ENCODE peak calls at places on chromosomes 2 and 18, in five cellular contexts. One of them, this sample, is unnamed. For H3K4me1, the result is how much of the 10 kb centered on the place peaks cover.

GRCh38 chr18:46718501-46719341 is 38.1 kb downstream of the ST8SIA5 start:
- DNase-seq in K562: no peak
- DNase-seq in MM.1S: no peak
- DNase-seq in CD8-positive, alpha-beta memory T cell: no peak
- DNase-seq in body of pancreas: no peak
- DNase-seq in this sample: peak

GRCh38 chr2:233495503-233496496 is 70.8 kb downstream of the USP40 start:
- DNase-seq in MM.1S: no peak
- DNase-seq in body of pancreas: no peak
- DNase-seq in K562: no peak
- DNase-seq in CD8-positive, alpha-beta memory T cell: no peak
- DNase-seq in this sample: no peak

GRCh38 chr2:120508581-120509041 is 162.7 kb downstream of the INHBB start:
- DNase-seq in MM.1S: no peak
- DNase-seq in CD8-positive, alpha-beta memory T cell: no peak
- DNase-seq in K562: no peak
- DNase-seq in body of pancreas: no peak
- DNase-seq in this sample: peak

GRCh38 chr2:197515277-197515797 is 529 bp upstream of the MOB4 start:
- DNase-seq in MM.1S: peak
- DNase-seq in CD8-positive, alpha-beta memory T cell: no peak
- DNase-seq in K562: no peak
- DNase-seq in body of pancreas: peak
- DNase-seq in this sample: peak

GRCh38 chr2:98419977-98420725 is 24.5 kb upstream of the INPP4A start:
- DNase-seq in MM.1S: no peak
- DNase-seq in K562: no peak
- DNase-seq in CD8-positive, alpha-beta memory T cell: no peak
- DNase-seq in body of pancreas: no peak
- DNase-seq in this sample: peak

GRCh38 chr2:207473203-207473865 is 56.4 kb upstream of the CREB1 start:
- DNase-seq in CD8-positive, alpha-beta memory T cell: peak
- DNase-seq in body of pancreas: peak
- DNase-seq in MM.1S: peak
- DNase-seq in K562: no peak
- DNase-seq in this sample: peak

GRCh38 chr2:58720770-58721697 is 479.9 kb upstream of the FANCL start:
- DNase-seq in body of pancreas: no peak
- DNase-seq in MM.1S: no peak
- DNase-seq in K562: no peak
- DNase-seq in CD8-positive, alpha-beta memory T cell: no peak
- DNase-seq in this sample: no peak

GRCh38 chr2:139031722-139032121 is 251.5 kb upstream of the NXPH2 start:
- DNase-seq in CD8-positive, alpha-beta memory T cell: no peak
- DNase-seq in MM.1S: peak
- DNase-seq in body of pancreas: no peak
- DNase-seq in K562: no peak
- DNase-seq in this sample: no peak

GRCh38 chr2:96764253-96764637 is 3.5 kb downstream of the CNNM4 start:
- DNase-seq in CD8-positive, alpha-beta memory T cell: no peak
- DNase-seq in K562: no peak
- DNase-seq in MM.1S: no peak
- DNase-seq in body of pancreas: no peak
- DNase-seq in this sample: no peak

GRCh38 chr2:74077636-74078035 is 70.1 kb downstream of the BOLA3 start:
- DNase-seq in CD8-positive, alpha-beta memory T cell: no peak
- DNase-seq in K562: peak
- DNase-seq in body of pancreas: no peak
- DNase-seq in MM.1S: no peak
- DNase-seq in this sample: peak

GRCh38 chr2:236086971-236087465 is 81.2 kb downstream of the GBX2 start:
- DNase-seq in K562: no peak
- DNase-seq in MM.1S: no peak
- DNase-seq in body of pancreas: no peak
- DNase-seq in CD8-positive, alpha-beta memory T cell: no peak
- DNase-seq in this sample: no peak

GRCh38 chr2:68715353-68716041 is 19.1 kb upstream of the ARHGAP25 start:
- DNase-seq in MM.1S: peak
- DNase-seq in K562: peak
- DNase-seq in body of pancreas: peak
- DNase-seq in CD8-positive, alpha-beta memory T cell: no peak
- DNase-seq in this sample: peak

GRCh38 chr2:39378968-39379367 is 58.1 kb downstream of the MAP4K3 start:
- DNase-seq in CD8-positive, alpha-beta memory T cell: no peak
- DNase-seq in body of pancreas: no peak
- DNase-seq in MM.1S: no peak
- DNase-seq in K562: no peak
- DNase-seq in this sample: no peak

GRCh38 chr2:85066006-85066405 is 67.2 kb upstream of the TCF7L1 start:
- DNase-seq in MM.1S: no peak
- DNase-seq in K562: no peak
- DNase-seq in body of pancreas: no peak
- DNase-seq in CD8-positive, alpha-beta memory T cell: no peak
- DNase-seq in this sample: no peak

GRCh38 chr2:85063981-85064599 is 69.1 kb upstream of the TCF7L1 start:
- DNase-seq in body of pancreas: no peak
- DNase-seq in K562: no peak
- DNase-seq in CD8-positive, alpha-beta memory T cell: no peak
- DNase-seq in MM.1S: no peak
- DNase-seq in this sample: no peak

GRCh38 chr2:85064927-85065630 is 68.1 kb upstream of the TCF7L1 start:
- DNase-seq in MM.1S: no peak
- DNase-seq in CD8-positive, alpha-beta memory T cell: no peak
- DNase-seq in K562: no peak
- DNase-seq in body of pancreas: no peak
- DNase-seq in this sample: no peak

GRCh38 chr2:85071096-85071495 is 62.1 kb upstream of the TCF7L1 start:
- DNase-seq in K562: no peak
- DNase-seq in CD8-positive, alpha-beta memory T cell: no peak
- DNase-seq in MM.1S: no peak
- DNase-seq in body of pancreas: no peak
- DNase-seq in this sample: peak

GRCh38 chr2:85066874-85067351 is 66.3 kb upstream of the TCF7L1 start:
- DNase-seq in body of pancreas: peak
- DNase-seq in MM.1S: peak
- DNase-seq in CD8-positive, alpha-beta memory T cell: no peak
- DNase-seq in K562: peak
- DNase-seq in this sample: peak
- H3K4me3 ChIP-seq in body of pancreas: no peak
- H3K4me3 ChIP-seq in MM.1S: peak
- H3K4me3 ChIP-seq in CD8-positive, alpha-beta memory T cell: no peak
- H3K4me3 ChIP-seq in K562: no peak
- H3K4me3 ChIP-seq in this sample: peak

GRCh38 chr2:8145385-8145784 is 536.5 kb upstream of the ID2 start:
- DNase-seq in MM.1S: no peak
- DNase-seq in body of pancreas: no peak
- DNase-seq in CD8-positive, alpha-beta memory T cell: no peak
- DNase-seq in K562: no peak
- DNase-seq in this sample: no peak
- H3K4me1 ChIP-seq in MM.1S: under half
- H3K4me1 ChIP-seq in body of pancreas: under half
- H3K4me1 ChIP-seq in CD8-positive, alpha-beta memory T cell: under half
- H3K4me1 ChIP-seq in K562: under half
- H3K4me1 ChIP-seq in this sample: under half

DNA sequence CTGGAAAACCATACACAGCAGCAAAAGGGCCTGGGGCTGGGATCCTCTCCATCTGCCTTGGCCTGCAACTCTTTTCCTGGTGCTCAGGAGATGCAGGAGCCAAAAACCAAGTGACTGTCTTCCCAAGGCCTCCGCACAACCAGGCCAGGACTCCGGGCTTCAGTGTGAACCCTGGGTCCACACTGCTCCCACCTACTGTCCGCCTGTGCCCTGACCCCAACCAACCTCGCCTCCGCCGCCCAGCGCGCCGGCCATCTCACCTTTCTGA is 1.1 kb downstream of the FEV start:
- DNase-seq in body of pancreas: no peak
- DNase-seq in K562: no peak
- DNase-seq in MM.1S: peak
- DNase-seq in CD8-positive, alpha-beta memory T cell: no peak
- DNase-seq in this sample: no peak
- H3K4me3 ChIP-seq in body of pancreas: no peak
- H3K4me3 ChIP-seq in K562: no peak
- H3K4me3 ChIP-seq in MM.1S: no peak
- H3K4me3 ChIP-seq in CD8-positive, alpha-beta memory T cell: no peak
- H3K4me3 ChIP-seq in this sample: no peak

GRCh38 chr2:105774781-105775337 is 30.1 kb downstream of the NCK2 start:
- DNase-seq in body of pancreas: no peak
- DNase-seq in CD8-positive, alpha-beta memory T cell: no peak
- DNase-seq in K562: no peak
- DNase-seq in MM.1S: no peak
- DNase-seq in this sample: no peak

GRCh38 chr2:105776560-105776928 is 31.8 kb downstream of the NCK2 start:
- DNase-seq in MM.1S: peak
- DNase-seq in CD8-positive, alpha-beta memory T cell: no peak
- DNase-seq in body of pancreas: no peak
- DNase-seq in K562: no peak
- DNase-seq in this sample: no peak

GRCh38 chr2:105777506-105778343 is 33.0 kb downstream of the NCK2 start:
- DNase-seq in MM.1S: no peak
- DNase-seq in body of pancreas: no peak
- DNase-seq in CD8-positive, alpha-beta memory T cell: peak
- DNase-seq in K562: no peak
- DNase-seq in this sample: no peak

GRCh38 chr2:105777071-105777482 is 32.4 kb downstream of the NCK2 start:
- DNase-seq in MM.1S: peak
- DNase-seq in K562: no peak
- DNase-seq in body of pancreas: no peak
- DNase-seq in CD8-positive, alpha-beta memory T cell: peak
- DNase-seq in this sample: no peak

GRCh38 chr2:105775809-105776559 is 31.3 kb downstream of the NCK2 start:
- DNase-seq in MM.1S: no peak
- DNase-seq in K562: no peak
- DNase-seq in CD8-positive, alpha-beta memory T cell: peak
- DNase-seq in body of pancreas: no peak
- DNase-seq in this sample: no peak
- H3K4me1 ChIP-seq in MM.1S: under half
- H3K4me1 ChIP-seq in K562: under half
- H3K4me1 ChIP-seq in CD8-positive, alpha-beta memory T cell: half or more
- H3K4me1 ChIP-seq in body of pancreas: half or more
- H3K4me1 ChIP-seq in this sample: under half

GRCh38 chr2:28403388-28403956 is 10.8 kb downstream of the FOSL2 start:
- DNase-seq in MM.1S: no peak
- DNase-seq in K562: no peak
- DNase-seq in body of pancreas: no peak
- DNase-seq in CD8-positive, alpha-beta memory T cell: no peak
- DNase-seq in this sample: no peak

GRCh38 chr2:28400921-28401320 is 8.3 kb downstream of the FOSL2 start:
- DNase-seq in K562: no peak
- DNase-seq in body of pancreas: no peak
- DNase-seq in CD8-positive, alpha-beta memory T cell: no peak
- DNase-seq in MM.1S: no peak
- DNase-seq in this sample: no peak

GRCh38 chr2:28400434-28400833 is 7.8 kb downstream of the FOSL2 start:
- DNase-seq in MM.1S: no peak
- DNase-seq in CD8-positive, alpha-beta memory T cell: no peak
- DNase-seq in K562: no peak
- DNase-seq in body of pancreas: no peak
- DNase-seq in this sample: no peak

GRCh38 chr2:28401411-28401810 is 8.8 kb downstream of the FOSL2 start:
- DNase-seq in MM.1S: no peak
- DNase-seq in CD8-positive, alpha-beta memory T cell: no peak
- DNase-seq in body of pancreas: no peak
- DNase-seq in K562: no peak
- DNase-seq in this sample: no peak

GRCh38 chr2:28401948-28402550 is 9.4 kb downstream of the FOSL2 start:
- DNase-seq in CD8-positive, alpha-beta memory T cell: no peak
- DNase-seq in body of pancreas: no peak
- DNase-seq in MM.1S: no peak
- DNase-seq in K562: no peak
- DNase-seq in this sample: no peak
- H3K4me3 ChIP-seq in CD8-positive, alpha-beta memory T cell: no peak
- H3K4me3 ChIP-seq in body of pancreas: no peak
- H3K4me3 ChIP-seq in MM.1S: no peak
- H3K4me3 ChIP-seq in K562: no peak
- H3K4me3 ChIP-seq in this sample: no peak

GRCh38 chr18:33369711-33370449 is 70.6 kb downstream of the CCDC178 start:
- DNase-seq in body of pancreas: no peak
- DNase-seq in K562: no peak
- DNase-seq in CD8-positive, alpha-beta memory T cell: no peak
- DNase-seq in MM.1S: no peak
- DNase-seq in this sample: no peak
- H3K4me1 ChIP-seq in body of pancreas: under half
- H3K4me1 ChIP-seq in K562: under half
- H3K4me1 ChIP-seq in CD8-positive, alpha-beta memory T cell: under half
- H3K4me1 ChIP-seq in MM.1S: under half
- H3K4me1 ChIP-seq in this sample: under half

GRCh38 chr2:189338119-189338518 is 103.2 kb upstream of the WDR75 start:
- DNase-seq in CD8-positive, alpha-beta memory T cell: no peak
- DNase-seq in K562: no peak
- DNase-seq in MM.1S: no peak
- DNase-seq in body of pancreas: no peak
- DNase-seq in this sample: no peak

GRCh38 chr2:189341077-189341476 is 100.2 kb upstream of the WDR75 start:
- DNase-seq in CD8-positive, alpha-beta memory T cell: no peak
- DNase-seq in K562: no peak
- DNase-seq in body of pancreas: no peak
- DNase-seq in MM.1S: no peak
- DNase-seq in this sample: no peak

GRCh38 chr2:189336276-189336975 is 104.8 kb upstream of the WDR75 start:
- DNase-seq in body of pancreas: no peak
- DNase-seq in CD8-positive, alpha-beta memory T cell: no peak
- DNase-seq in MM.1S: no peak
- DNase-seq in K562: no peak
- DNase-seq in this sample: no peak

DNA sequence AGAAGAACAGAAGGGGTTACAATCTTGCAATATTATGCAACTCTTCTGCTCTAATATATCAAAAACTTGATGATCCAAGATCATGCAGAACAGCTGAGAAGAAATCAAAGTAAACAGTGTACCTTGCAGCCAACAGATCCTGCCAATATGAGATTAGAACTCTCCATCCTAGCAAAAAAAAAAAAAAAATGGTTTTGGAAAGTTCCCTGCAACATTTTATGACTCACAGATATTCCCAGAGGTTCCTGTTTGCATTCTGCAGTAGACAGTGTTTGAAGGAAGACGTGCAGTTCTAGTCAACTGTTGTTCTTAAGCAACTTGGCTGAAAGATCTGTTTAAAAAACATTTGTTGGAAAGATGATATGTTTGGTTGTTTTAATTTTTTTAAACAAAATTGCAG is 103.6 kb upstream of the WDR75 start:
- DNase-seq in K562: no peak
- DNase-seq in CD8-positive, alpha-beta memory T cell: no peak
- DNase-seq in body of pancreas: no peak
- DNase-seq in MM.1S: no peak
- DNase-seq in this sample: peak
- H3K4me3 ChIP-seq in K562: no peak
- H3K4me3 ChIP-seq in CD8-positive, alpha-beta memory T cell: no peak
- H3K4me3 ChIP-seq in body of pancreas: no peak
- H3K4me3 ChIP-seq in MM.1S: no peak
- H3K4me3 ChIP-seq in this sample: no peak

DNA sequence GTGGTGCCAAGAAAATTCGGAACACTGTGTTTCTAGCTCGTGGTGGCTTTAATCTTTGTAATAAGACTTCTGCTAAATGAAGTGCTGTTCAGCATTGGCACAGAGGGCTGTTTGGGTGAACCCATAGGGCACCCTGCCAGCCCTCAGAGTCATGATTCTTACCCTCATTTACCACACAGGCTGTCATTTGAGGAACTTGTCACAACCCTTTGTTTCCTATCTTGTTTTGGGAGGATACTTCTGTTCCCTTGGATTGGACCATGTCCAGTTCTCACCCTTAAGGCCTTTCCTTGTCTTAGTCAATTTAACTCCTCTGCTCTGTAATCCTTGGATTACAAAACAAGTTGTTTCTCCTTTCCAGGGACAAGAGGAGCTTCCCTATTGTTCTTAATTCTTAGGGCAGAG is 225.7 kb downstream of the MTX2 start:
- DNase-seq in CD8-positive, alpha-beta memory T cell: no peak
- DNase-seq in MM.1S: no peak
- DNase-seq in body of pancreas: no peak
- DNase-seq in K562: no peak
- DNase-seq in this sample: peak
- H3K4me1 ChIP-seq in CD8-positive, alpha-beta memory T cell: under half
- H3K4me1 ChIP-seq in MM.1S: under half
- H3K4me1 ChIP-seq in body of pancreas: under half
- H3K4me1 ChIP-seq in K562: under half
- H3K4me1 ChIP-seq in this sample: under half